ENCODE peak calls at places on chromosomes 4 and X, in nine cellular contexts. G, J, I, E, T, O, Y, N and Z are unnamed samples. For H3K9me3, the result is how much of the 10 kb centered on the place peaks cover.

GRCh38 chr4:87317527-87317926 is 5.2 kb downstream of the HSD17B13 start:
- DNase-seq in G (no peak), J (no peak), I (peak), E (no peak), T (no peak), O (no peak), Y (no peak), N (no peak), Z (no peak)

GRCh38 chrX:48649109-48649508 is 34.5 kb upstream of the WAS start:
- DNase-seq in G (no peak), J (no peak), I (no peak), E (no peak), T (no peak), O (no peak), Y (no peak), N (no peak), Z (no peak)

GRCh38 chrX:24243692-24244091 is 70.2 kb downstream of the SUPT20HL2 start:
- DNase-seq in G (no peak), J (no peak), I (no peak), E (no peak), T (no peak), O (no peak), Y (no peak), N (no peak), Z (no peak)

GRCh38 chr4:156137971-156138581 is 184.4 kb upstream of the CTSO start:
- DNase-seq in G (no peak), J (no peak), I (no peak), E (no peak), T (no peak), O (no peak), Y (no peak), N (no peak), Z (no peak)

GRCh38 chr4:124288706-124289486 is 423.6 kb downstream of the ANKRD50 start:
- DNase-seq in G (no peak), J (no peak), I (no peak), E (no peak), T (no peak), O (no peak), Y (no peak), N (no peak), Z (no peak)

GRCh38 chrX:151688695-151689094 is 6.6 kb upstream of the PRRG3 start:
- DNase-seq in G (no peak), J (no peak), I (no peak), E (no peak), T (no peak), O (no peak), Y (no peak), N (no peak), Z (no peak)

GRCh38 chr4:38856524-38857337 is at the start of gene TLR6:
- DNase-seq in G (peak), J (no peak), I (peak), E (peak), T (no peak), O (peak), Y (peak), N (peak), Z (no peak)

GRCh38 chrX:1466232-1466661 is 13.5 kb upstream of the ASMTL start:
- DNase-seq in G (no peak), J (no peak), I (no peak), E (no peak), T (no peak), O (peak), Y (no peak), N (peak), Z (no peak)

GRCh38 chrX:94662665-94663064 is 988.7 kb downstream of the FAM133A start:
- DNase-seq in G (no peak), J (no peak), I (no peak), E (no peak), T (no peak), O (no peak), Y (no peak), N (no peak), Z (no peak)

GRCh38 chr4:172232966-172233365 is 419.8 kb downstream of the GALNTL6 start:
- DNase-seq in G (no peak), J (no peak), I (no peak), E (no peak), T (no peak), O (no peak), Y (no peak), N (no peak), Z (no peak)

GRCh38 chr4:1035510-1035909 is 24.1 kb downstream of the FGFRL1 start:
- DNase-seq in G (no peak), J (no peak), I (peak), E (no peak), T (peak), O (peak), Y (no peak), N (no peak), Z (no peak)

GRCh38 chr4:2954358-2955185 is 8.6 kb downstream of the NOP14 start:
- DNase-seq in G (no peak), J (no peak), I (no peak), E (no peak), T (no peak), O (no peak), Y (no peak), N (no peak), Z (no peak)

GRCh38 chr4:169045862-169046584 is 36.0 kb upstream of the CBR4 start:
- DNase-seq in G (no peak), J (no peak), I (no peak), E (no peak), T (no peak), O (no peak), Y (no peak), N (no peak), Z (no peak)

GRCh38 chrX:153490217-153490616 is 4.6 kb upstream of the BGN start:
- DNase-seq in G (no peak), J (no peak), I (no peak), E (no peak), T (no peak), O (no peak), Y (no peak), N (no peak), Z (no peak)

GRCh38 chr4:69957209-69957608 is 8.3 kb downstream of the CSN2 start:
- DNase-seq in G (no peak), J (no peak), I (no peak), E (no peak), T (no peak), O (no peak), Y (no peak), N (no peak), Z (no peak)

GRCh38 chrX:68652327-68652930 is 5.0 kb downstream of the STARD8 start:
- DNase-seq in G (no peak), J (no peak), I (no peak), E (no peak), T (no peak), O (no peak), Y (peak), N (no peak), Z (no peak)
- H3K9me3 ChIP-seq in G (under half), J (under half), I (under half), E (under half), T (under half), O (under half), Y (under half), N (under half), Z (under half)

DNA sequence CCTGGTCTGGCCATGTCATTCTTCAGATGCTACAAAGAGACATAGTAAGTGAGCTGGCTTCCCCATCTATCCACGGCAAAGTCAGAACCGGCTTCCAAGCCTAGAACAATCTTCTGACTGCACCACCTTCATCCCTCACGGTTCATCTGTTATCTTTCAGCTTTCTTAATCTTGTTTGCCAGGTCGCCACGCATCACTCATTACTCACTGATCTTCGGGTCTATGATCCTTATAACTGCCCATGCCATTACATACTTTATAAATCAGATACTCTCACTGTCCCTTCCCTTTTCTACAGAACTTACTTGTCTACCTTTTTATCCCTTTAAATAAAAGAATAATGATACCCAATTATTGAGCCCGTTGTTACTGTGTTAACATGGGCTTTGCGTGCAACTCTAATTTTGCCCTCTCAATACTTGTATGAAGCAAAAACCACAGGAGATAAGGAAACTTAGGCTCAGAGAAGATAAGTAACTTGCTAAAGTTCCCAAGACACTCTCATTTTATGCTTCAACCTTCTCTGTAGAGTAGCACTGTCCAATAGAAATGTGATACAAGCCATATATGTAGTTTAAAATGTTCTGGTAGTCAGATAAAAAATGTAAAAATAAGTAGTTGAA is 171.7 kb downstream of the AMELX start:
- DNase-seq in G (no peak), J (no peak), I (no peak), E (no peak), T (no peak), O (no peak), Y (peak), N (no peak), Z (no peak)
- H3K4me3 ChIP-seq in G (no peak), J (no peak), I (no peak), E (no peak), T (no peak), O (no peak), Y (no peak), N (no peak), Z (no peak)

GRCh38 chrX:12975999-12976558 is 1.2 kb downstream of the TMSB4X start:
- DNase-seq in G (peak), J (no peak), I (no peak), E (peak), T (no peak), O (peak), Y (peak), N (peak), Z (no peak)

GRCh38 chrX:12977761-12978204 is 2.9 kb downstream of the TMSB4X start:
- DNase-seq in G (no peak), J (no peak), I (no peak), E (no peak), T (no peak), O (no peak), Y (no peak), N (no peak), Z (no peak)

GRCh38 chrX:12979630-12980015 is 4.7 kb downstream of the TMSB4X start:
- DNase-seq in G (no peak), J (no peak), I (no peak), E (no peak), T (no peak), O (no peak), Y (no peak), N (no peak), Z (no peak)

GRCh38 chrX:12979011-12979629 is 4.2 kb downstream of the TMSB4X start:
- DNase-seq in G (no peak), J (no peak), I (no peak), E (no peak), T (no peak), O (no peak), Y (no peak), N (no peak), Z (no peak)

GRCh38 chrX:12978205-12979010 is 3.5 kb downstream of the TMSB4X start:
- DNase-seq in G (peak), J (peak), I (no peak), E (peak), T (no peak), O (peak), Y (peak), N (peak), Z (peak)
- TF ChIP-seq POLR2A in G (no peak), J (no peak), I (no peak), E (no peak), T (no peak), O (no peak), Y (peak), N (no peak), Z (no peak)

GRCh38 chrX:146602246-146602645 is 207.3 kb upstream of the CXorf51B start:
- DNase-seq in G (no peak), J (no peak), I (no peak), E (no peak), T (no peak), O (no peak), Y (no peak), N (no peak), Z (no peak)
- H3K9me3 ChIP-seq in G (under half), J (under half), I (under half), E (under half), T (under half), O (under half), Y (under half), N (under half), Z (under half)